ENCODE peak calls at places on chromosomes 4 and X, in five cellular contexts. Y is mesenchymal stem cell, C is mesendoderm, N is IMR-90, L is H1. X is an unnamed sample.
A peak's percentile ranks its signal among the peaks of the same experiment; 100 is the strongest.

GRCh38 chr4:188780686-188781085 is 641.4 kb downstream of the TRIML1 start:
- DNase-seq in Y (peak; percentile 52), C (no peak), N (no peak), L (no peak), X (no peak)

GRCh38 chr4:64883087-64883926 is 474.1 kb upstream of the TECRL start:
- DNase-seq in Y (no peak), C (no peak), N (no peak), L (no peak), X (no peak)

GRCh38 chr4:88843067-88843723 is 145.6 kb upstream of the NAP1L5 start:
- DNase-seq in Y (no peak), C (no peak), N (peak; percentile 35), L (no peak), X (no peak)

GRCh38 chrX:123803331-123803983 is 56.4 kb upstream of the XIAP start:
- DNase-seq in Y (peak; percentile 93), C (peak; percentile 95), N (peak; percentile 75), L (no peak), X (no peak)

GRCh38 chr4:67575232-67575888 is 16.8 kb downstream of the STAP1 start:
- DNase-seq in Y (no peak), C (peak; percentile 8), N (no peak), L (no peak), X (no peak)

GRCh38 chr4:4791299-4791798 is 68.1 kb upstream of the MSX1 start:
- DNase-seq in Y (no peak), C (no peak), N (peak; percentile 8), L (peak; percentile 66), X (no peak)

GRCh38 chr4:41394362-41394960 is 137.7 kb downstream of the UCHL1 start:
- DNase-seq in Y (no peak), C (no peak), N (no peak), L (no peak), X (no peak)

GRCh38 chrX:121642415-121642814 is 595.0 kb downstream of the GLUD2 start:
- DNase-seq in Y (no peak), C (no peak), N (no peak), L (no peak), X (no peak)

GRCh38 chr4:78496021-78496643 is 55.4 kb upstream of the ANXA3 start:
- DNase-seq in Y (no peak), C (no peak), N (no peak), L (no peak), X (no peak)

GRCh38 chr4:165609653-165610052 is 230.8 kb downstream of the CPE start:
- DNase-seq in Y (no peak), C (no peak), N (no peak), L (no peak), X (no peak)

GRCh38 chrX:72477787-72478186 is 94.9 kb downstream of the HDAC8 start:
- DNase-seq in Y (peak; percentile 8), C (no peak), N (no peak), L (no peak), X (no peak)

DNA sequence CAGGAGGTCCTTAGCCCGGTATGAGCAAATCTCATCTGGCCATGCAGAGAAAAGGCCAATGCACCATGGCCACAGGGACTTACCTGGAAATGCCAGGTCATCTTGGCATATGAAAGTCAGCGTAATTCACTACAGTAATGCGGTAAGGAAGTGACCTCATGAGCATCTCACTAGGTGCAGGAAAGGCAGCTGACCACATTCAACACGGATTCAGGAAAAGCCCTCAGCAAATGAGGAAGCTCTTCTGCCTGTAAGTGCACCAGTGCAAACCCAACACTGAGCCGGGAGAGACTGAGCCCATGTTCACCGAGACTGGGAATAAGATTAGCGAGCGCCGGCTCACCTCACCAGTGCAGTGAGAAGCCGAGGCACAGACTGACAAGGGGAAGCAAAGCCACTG is 23.7 kb downstream of the LRPAP1 start:
- DNase-seq in Y (no peak), C (no peak), N (no peak), L (no peak), X (no peak)
- H3K23ac ChIP-seq in Y (no peak overlapping the region), C (no peak overlapping the region), N (no peak overlapping the region), L (no peak overlapping the region), X (no peak overlapping the region)

GRCh38 chr4:118756429-118756828 is 71.2 kb downstream of the METTL14 start:
- DNase-seq in Y (no peak), C (no peak), N (no peak), L (no peak), X (no peak)
- H2BK5ac ChIP-seq in Y (no peak overlapping the region), C (no peak overlapping the region), N (peak overlapping the region; percentile 82), L (no peak overlapping the region), X (no peak overlapping the region)

GRCh38 chr4:3470244-3471097 is 7.4 kb downstream of the DOK7 start:
- DNase-seq in Y (no peak), C (no peak), N (peak; percentile 60), L (no peak), X (no peak)
- H3K23ac ChIP-seq in Y (no peak overlapping the region), C (no peak overlapping the region), N (no peak overlapping the region), L (no peak overlapping the region), X (no peak overlapping the region)

GRCh38 chr4:6079965-6080364 is 61.7 kb upstream of the C4orf50 start:
- DNase-seq in Y (no peak), C (no peak), N (no peak), L (no peak), X (no peak)
- H2BK5ac ChIP-seq in Y (no peak overlapping the region), C (no peak overlapping the region), N (no peak overlapping the region), L (no peak overlapping the region), X (no peak overlapping the region)

GRCh38 chr4:6207602-6208001 is 7.3 kb upstream of the JAKMIP1 start:
- DNase-seq in Y (no peak), C (no peak), N (no peak), L (no peak), X (no peak)

GRCh38 chr4:6205584-6205965 is 5.2 kb upstream of the JAKMIP1 start:
- DNase-seq in Y (no peak), C (peak; percentile 67), N (no peak), L (no peak), X (no peak)

GRCh38 chr4:6205973-6206372 is 5.6 kb upstream of the JAKMIP1 start:
- DNase-seq in Y (no peak), C (no peak), N (no peak), L (no peak), X (no peak)

GRCh38 chr4:6206771-6207290 is 6.5 kb upstream of the JAKMIP1 start:
- DNase-seq in Y (no peak), C (peak; percentile 42), N (no peak), L (no peak), X (no peak)

GRCh38 chr4:6208416-6208815 is 8.1 kb upstream of the JAKMIP1 start:
- DNase-seq in Y (no peak), C (no peak), N (no peak), L (no peak), X (no peak)
- H3K23ac ChIP-seq in Y (no peak overlapping the region), C (no peak overlapping the region), N (no peak overlapping the region), L (no peak overlapping the region), X (no peak overlapping the region)

DNA sequence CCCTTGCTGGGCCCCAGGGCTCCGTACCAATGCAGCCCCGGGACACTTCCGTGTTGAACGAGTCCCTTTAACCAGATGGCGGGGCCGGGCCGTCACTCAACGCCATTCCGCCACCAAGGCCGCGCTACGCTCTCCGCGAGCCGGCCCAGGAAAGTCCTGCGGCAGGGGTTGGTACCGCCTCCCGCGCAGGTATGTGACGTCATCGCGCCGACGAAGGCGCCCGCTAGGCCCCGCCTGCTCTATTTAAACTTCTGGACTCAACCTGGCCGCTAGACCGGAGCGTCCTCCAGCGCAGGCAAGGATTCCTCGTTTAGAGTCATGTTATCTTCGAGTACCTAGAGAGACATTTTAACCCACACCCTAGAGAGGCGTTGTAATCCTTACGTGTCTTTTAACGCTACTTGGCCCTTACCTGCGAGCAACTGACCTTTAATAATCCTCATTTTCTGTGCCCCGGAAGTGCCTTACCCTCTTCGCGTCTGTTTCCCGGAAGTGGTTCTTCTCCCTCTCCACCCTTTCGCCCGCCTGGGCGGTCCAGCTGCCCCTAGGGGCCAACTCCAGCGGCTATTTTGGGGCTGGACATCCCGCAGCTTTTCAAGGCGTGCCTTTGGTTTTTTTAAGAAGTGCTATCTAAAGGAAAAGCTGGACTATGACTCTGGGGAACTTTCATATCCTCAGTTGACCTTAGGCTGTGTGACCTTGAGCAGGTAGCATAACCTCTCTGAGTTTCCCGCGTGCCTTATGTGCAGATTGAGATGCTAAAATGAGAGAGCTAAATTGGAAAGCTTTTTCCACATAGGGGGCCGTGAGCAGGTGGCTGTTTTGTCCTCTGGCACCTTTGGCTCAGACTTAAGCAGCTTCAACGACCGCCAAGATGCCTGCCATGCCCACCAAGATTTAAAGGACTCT is at the start of gene PNPLA4:
- DNase-seq in Y (peak; percentile 68), C (peak; percentile 89), N (peak; percentile 64), L (peak; percentile 85), X (peak; percentile 85)
- H2BK5ac ChIP-seq in Y (peak within 1 kb of the TSS; percentile 8), C (no peak within 1 kb of the TSS), N (peak within 1 kb of the TSS; percentile 27), L (peak within 1 kb of the TSS; percentile 91), X (peak within 1 kb of the TSS; percentile 82)

GRCh38 chr4:96293806-96294205 is 453.9 kb downstream of the PDHA2 start:
- DNase-seq in Y (no peak), C (peak; percentile 62), N (no peak), L (no peak), X (no peak)

DNA sequence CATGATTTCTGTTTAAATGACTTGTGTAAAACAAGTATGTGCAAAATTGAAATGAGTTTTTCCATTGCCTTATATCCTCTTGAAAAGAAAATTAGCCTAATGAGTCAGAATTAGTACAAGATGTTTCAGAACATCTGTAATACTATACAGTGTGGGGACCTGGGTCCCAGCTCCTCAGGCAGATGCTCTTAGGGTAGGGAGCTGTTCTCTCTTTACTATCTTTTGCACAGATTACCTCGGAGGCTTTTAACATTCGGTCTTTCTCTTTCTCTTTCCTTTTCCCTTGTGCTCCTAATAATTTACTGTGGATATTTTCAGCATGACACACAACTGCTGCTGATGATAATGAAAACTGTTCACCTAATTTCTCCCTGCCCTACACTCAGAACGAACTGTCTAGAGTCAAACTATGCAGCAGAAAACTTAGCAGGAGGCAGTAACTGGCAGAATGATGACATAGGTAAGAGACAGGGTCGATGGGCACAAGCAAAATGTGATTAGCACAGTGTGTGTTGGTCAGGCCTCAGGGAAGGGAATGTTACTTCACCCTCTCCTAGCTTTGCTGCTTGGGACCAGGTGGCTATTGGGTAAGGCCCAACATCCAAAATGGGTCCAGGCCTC is 455.4 kb downstream of the PDHA2 start:
- DNase-seq in Y (no peak), C (no peak), N (no peak), L (no peak), X (no peak)
- H3K23ac ChIP-seq in Y (no peak overlapping the region), C (no peak overlapping the region), N (no peak overlapping the region), L (no peak overlapping the region), X (no peak overlapping the region)

GRCh38 chr4:104979083-104979760 is 167.5 kb upstream of the TET2 start:
- DNase-seq in Y (no peak), C (no peak), N (no peak), L (no peak), X (no peak)
- H2BK5ac ChIP-seq in Y (no peak overlapping the region), C (no peak overlapping the region), N (no peak overlapping the region), L (no peak overlapping the region), X (no peak overlapping the region)

GRCh38 chr4:7295201-7295916 is 103.0 kb downstream of the SORCS2 start:
- DNase-seq in Y (no peak), C (no peak), N (no peak), L (no peak), X (no peak)
- H3K23ac ChIP-seq in Y (no peak overlapping the region), C (no peak overlapping the region), N (no peak overlapping the region), L (no peak overlapping the region), X (no peak overlapping the region)

X was measured in H9.